ENCODE peak calls at places on chromosomes 3 and 15, in six cellular contexts. H, D, C, I, X and N are unnamed samples.

GRCh38 chr15:76150508-76150907 is 90.7 kb downstream of the TMEM266 start:
- DNase-seq in H (no peak), C (no peak), X (peak; percentile 69), I (peak; percentile 78), D (no peak), N (no peak)

GRCh38 chr15:42800731-42801474 is 64.0 kb upstream of the CDAN1 start:
- DNase-seq in X (no peak), D (no peak), I (no peak), H (no peak), C (no peak), N (no peak)

GRCh38 chr3:56801597-56802410 is at the start of gene ARHGEF3:
- DNase-seq in X (peak; percentile 92), D (peak; percentile 85), C (peak; percentile 95), H (peak; percentile 91), I (peak; percentile 87), N (peak; percentile 87)

GRCh38 chr3:64684715-64685261 is 3.0 kb downstream of the ADAMTS9 start:
- DNase-seq in H (peak; percentile 79), D (no peak), I (peak; percentile 88), C (peak; percentile 64), X (no peak), N (no peak)

GRCh38 chr15:76336254-76337046 is at the start of gene ISL2:
- DNase-seq in D (no peak), H (no peak), I (no peak), C (peak; percentile 90), X (peak; percentile 80), N (no peak)

GRCh38 chr15:74793135-74794028 is 11.5 kb downstream of the CSK start:
- DNase-seq in I (no peak), X (no peak), D (peak; percentile 82), H (no peak), C (no peak), N (peak; percentile 76)

GRCh38 chr3:193774916-193775285 is 181.9 kb downstream of the OPA1 start:
- DNase-seq in D (no peak), H (no peak), C (no peak), X (no peak), I (no peak), N (no peak)

GRCh38 chr3:194440756-194441155 is 41.7 kb upstream of the GP5 start:
- DNase-seq in H (no peak), X (no peak), D (no peak), C (no peak), I (no peak), N (no peak)

GRCh38 chr15:40282144-40282869 is 557 bp downstream of the ANKRD63 start:
- DNase-seq in C (peak; percentile 54), X (peak; percentile 85), H (no peak), I (no peak), D (peak; percentile 46), N (peak; percentile 42)

GRCh38 chr3:196754215-196754937 is 14.7 kb downstream of the PAK2 start:
- DNase-seq in D (no peak), H (no peak), I (no peak), X (no peak), C (peak; percentile 62), N (no peak)

GRCh38 chr15:66931768-66932633 is 133.4 kb upstream of the SMAD3 start:
- DNase-seq in X (no peak), I (peak; percentile 32), C (peak; percentile 78), D (no peak), H (no peak), N (no peak)

GRCh38 chr15:77656294-77656693 is 23.6 kb upstream of the LINGO1 start:
- DNase-seq in I (no peak), H (no peak), D (no peak), X (no peak), C (no peak), N (no peak)

GRCh38 chr3:129417354-129417753 is 11.1 kb downstream of the EFCAB12 start:
- DNase-seq in D (no peak), H (no peak), I (no peak), X (no peak), C (no peak), N (no peak)

GRCh38 chr3:116247510-116248077 is 197.7 kb downstream of the LSAMP start:
- DNase-seq in I (no peak), C (no peak), H (no peak), D (no peak), X (no peak), N (no peak)

GRCh38 chr15:48627260-48627969 is 18.1 kb downstream of the FBN1 start:
- DNase-seq in I (no peak), D (no peak), H (no peak), X (no peak), C (no peak), N (no peak)

GRCh38 chr15:39079296-39079834 is 501.5 kb upstream of the THBS1 start:
- DNase-seq in X (peak; percentile 30), C (peak; percentile 48), D (no peak), H (no peak), I (no peak), N (no peak)

GRCh38 chr15:88243895-88244787 is 12.4 kb downstream of the NTRK3 start:
- DNase-seq in H (no peak), D (no peak), C (peak; percentile 40), X (no peak), I (no peak), N (peak; percentile 20)

GRCh38 chr3:112982710-112983109 is 7.8 kb upstream of the CD200R1 start:
- DNase-seq in H (no peak), C (no peak), I (no peak), X (no peak), D (no peak), N (no peak)

GRCh38 chr3:54538346-54538745 is 389.5 kb downstream of the LRTM1 start:
- DNase-seq in C (no peak), I (no peak), X (no peak), D (no peak), H (no peak), N (no peak)

GRCh38 chr15:96554541-96554940 is 224.0 kb downstream of the NR2F2 start:
- DNase-seq in H (no peak), X (no peak), C (no peak), I (no peak), D (no peak), N (no peak)

GRCh38 chr3:191952609-191953008 is 491.6 kb downstream of the PYDC2 start:
- DNase-seq in D (no peak), X (no peak), I (no peak), C (no peak), H (no peak), N (no peak)

GRCh38 chr3:106880206-106880605 is 497.0 kb upstream of the CCDC54 start:
- DNase-seq in I (no peak), X (no peak), D (no peak), H (no peak), C (no peak), N (no peak)

GRCh38 chr3:68878322-68878721 is 54.0 kb downstream of the TAFA4 start:
- DNase-seq in X (no peak), C (peak; percentile 36), D (no peak), H (no peak), I (no peak), N (no peak)

GRCh38 chr15:51796777-51797474 is 32.5 kb upstream of the TMOD3 start:
- DNase-seq in H (no peak), X (no peak), D (no peak), C (peak; percentile 26), I (no peak), N (no peak)

GRCh38 chr3:10950476-10951294 is 41.9 kb upstream of the SLC6A1 start:
- DNase-seq in H (no peak), C (peak; percentile 45), D (no peak), X (no peak), I (no peak), N (no peak)

GRCh38 chr3:171810278-171811058 is at the start of gene PLD1:
- DNase-seq in X (peak; percentile 94), C (peak; percentile 94), D (no peak), I (peak; percentile 91), H (peak; percentile 91), N (peak; percentile 32)

GRCh38 chr3:11810276-11810675 is 36.4 kb downstream of the TAMM41 start:
- DNase-seq in H (no peak), X (no peak), I (no peak), D (no peak), C (no peak), N (no peak)

GRCh38 chr3:68352031-68352430 is 580.3 kb downstream of the TAFA4 start:
- DNase-seq in X (no peak), H (no peak), I (no peak), C (no peak), D (no peak), N (no peak)

DNA sequence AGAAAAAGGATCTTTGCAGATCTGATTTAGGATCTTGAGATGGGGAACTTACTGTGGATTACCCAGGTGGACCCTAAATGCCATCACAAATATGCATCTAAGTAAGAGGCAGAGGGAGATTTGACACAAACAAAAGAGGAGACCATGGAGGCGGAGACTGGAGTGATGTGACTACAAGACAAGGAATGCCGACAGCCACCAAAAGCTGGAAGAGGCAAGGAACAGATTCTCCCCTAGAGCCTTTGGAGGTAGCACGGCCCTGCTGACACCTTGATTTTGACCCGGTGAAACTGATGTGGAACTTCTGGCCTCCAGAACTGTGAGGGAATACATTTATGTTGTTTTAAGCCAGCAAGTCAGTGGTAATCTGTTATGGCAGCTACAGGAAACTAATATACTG is 44.0 kb downstream of the GASK1A start:
- DNase-seq in X (no peak), C (no peak), D (no peak), I (no peak), H (no peak), N (no peak)
- H3K4me1 ChIP-seq in X (no peaks in the 10 kb centered on the region), C (peaks cover 7% of the 10 kb centered on the region), D (peaks cover 69% of the 10 kb centered on the region), I (peaks cover 3% of the 10 kb centered on the region), H (peaks cover 5% of the 10 kb centered on the region), N (peaks cover 74% of the 10 kb centered on the region)

GRCh38 chr3:141647562-141647915 is 90.6 kb upstream of the RNF7 start:
- DNase-seq in X (no peak), C (no peak), H (no peak), D (no peak), I (no peak), N (no peak)
- H3K36me3 ChIP-seq in X (no peaks in the 10 kb centered on the region), C (no peaks in the 10 kb centered on the region), H (no peaks in the 10 kb centered on the region), D (no peaks in the 10 kb centered on the region), I (no peaks in the 10 kb centered on the region), N (no peaks in the 10 kb centered on the region)

DNA sequence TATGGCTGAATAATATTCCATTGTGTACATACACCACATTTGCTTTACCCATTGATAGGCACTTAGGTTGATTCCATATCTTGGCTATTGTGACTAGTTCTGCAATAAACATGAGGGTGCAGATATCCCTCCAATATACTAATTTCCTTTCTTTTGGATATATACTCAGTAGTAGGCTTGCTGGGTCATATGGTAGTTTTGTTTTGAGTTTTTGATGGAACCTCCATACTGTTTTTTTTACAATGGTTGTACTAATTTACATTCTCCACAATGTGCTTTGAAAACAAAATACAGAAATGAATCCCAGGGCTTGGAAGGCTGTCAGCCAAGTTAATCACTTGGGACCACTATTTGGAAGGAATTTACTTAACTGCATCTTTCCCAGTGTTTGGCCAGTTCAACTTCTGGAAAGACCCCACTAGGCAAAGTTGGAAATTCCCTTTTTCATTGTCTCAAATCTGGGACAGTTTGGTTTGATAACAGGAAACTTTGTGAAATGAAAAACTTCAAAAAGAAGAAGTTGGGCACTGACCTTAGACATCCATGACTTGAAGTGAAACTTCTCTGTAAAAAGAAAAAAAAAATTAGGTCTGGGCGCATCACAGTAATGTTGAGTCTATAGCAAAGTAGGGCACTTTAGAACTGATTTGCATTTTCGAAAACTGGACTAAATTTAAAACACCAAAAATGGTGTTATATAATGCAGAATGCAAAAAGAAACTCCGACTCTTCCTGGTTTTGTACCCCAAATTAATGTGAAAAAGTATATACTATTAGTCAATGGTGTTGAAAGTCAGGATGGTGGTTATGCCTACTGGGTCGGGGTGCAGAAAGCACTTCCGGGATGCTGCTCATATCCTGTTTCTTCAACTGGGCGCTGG is 6.0 kb downstream of the CTSH start:
- DNase-seq in H (no peak), I (no peak), D (no peak), C (no peak), X (no peak), N (peak; percentile 47)
- H3K4me1 ChIP-seq in H (peaks cover 5% of the 10 kb centered on the region), I (peaks cover 10% of the 10 kb centered on the region), D (peaks cover 4% of the 10 kb centered on the region), C (peaks cover 6% of the 10 kb centered on the region), X (no peaks in the 10 kb centered on the region), N (peaks cover 53% of the 10 kb centered on the region)

GRCh38 chr3:52402706-52403270 is 42.1 kb downstream of the SEMA3G start:
- DNase-seq in H (peak; percentile 15), X (no peak), C (no peak), I (peak; percentile 43), D (no peak), N (no peak)
- H3K36me3 ChIP-seq in H (no peaks in the 10 kb centered on the region), X (peaks cover 44% of the 10 kb centered on the region), C (no peaks in the 10 kb centered on the region), I (peaks cover 93% of the 10 kb centered on the region), D (peaks cover 63% of the 10 kb centered on the region), N (peaks cover 81% of the 10 kb centered on the region)